ENCODE peak calls at places on chromosomes 13 and 19, in six cellular contexts. A, J, R, X, Z and V are unnamed samples.

GRCh38 chr13:98504371-98504963 is 72.4 kb downstream of the STK24 start:
- DNase-seq in J (no peak), R (no peak), Z (no peak), A (no peak), X (no peak), V (no peak)

GRCh38 chr19:11578342-11579142 is 1.1 kb upstream of the ACP5 start:
- DNase-seq in R (no peak), Z (no peak), X (peak), J (peak), A (no peak), V (no peak)

GRCh38 chr19:18119243-18120105 is 21.9 kb downstream of the MAST3 start:
- DNase-seq in X (no peak), J (no peak), R (peak), Z (no peak), A (peak), V (no peak)

GRCh38 chr19:11642902-11643301 is 45.6 kb downstream of the ZNF627 start:
- DNase-seq in Z (no peak), J (no peak), X (no peak), A (no peak), R (no peak), V (no peak)

GRCh38 chr13:109481046-109481445 is 305.3 kb downstream of the IRS2 start:
- DNase-seq in R (no peak), J (no peak), A (no peak), X (no peak), Z (no peak), V (no peak)

GRCh38 chr13:82356667-82357066 is 1525.6 kb downstream of the SLITRK1 start:
- DNase-seq in A (no peak), R (no peak), Z (no peak), J (no peak), X (no peak), V (no peak)

GRCh38 chr13:58239774-58240268 is 608.3 kb downstream of the PCDH17 start:
- DNase-seq in J (no peak), Z (no peak), X (no peak), A (no peak), R (no peak), V (no peak)

GRCh38 chr13:25088562-25089221 is 7.2 kb upstream of the PABPC3 start:
- DNase-seq in R (no peak), A (no peak), Z (no peak), X (no peak), J (no peak), V (no peak)

GRCh38 chr13:75258159-75258782 is 223.7 kb downstream of the TBC1D4 start:
- DNase-seq in R (no peak), Z (no peak), X (peak), A (no peak), J (no peak), V (no peak)

GRCh38 chr19:47309038-47309437 is 623 bp upstream of the C5AR1 start:
- DNase-seq in X (no peak), A (no peak), R (no peak), J (no peak), Z (no peak), V (no peak)

GRCh38 chr13:29523199-29523931 is 72.1 kb downstream of the SLC7A1 start:
- DNase-seq in J (peak), R (no peak), A (no peak), X (no peak), Z (no peak), V (no peak)

GRCh38 chr19:30161770-30162169 is 210.4 kb upstream of the ZNF536 start:
- DNase-seq in A (no peak), J (no peak), Z (no peak), R (no peak), X (no peak), V (no peak)

GRCh38 chr13:26682606-26683005 is 78.0 kb downstream of the GPR12 start:
- DNase-seq in X (no peak), J (no peak), R (no peak), Z (no peak), A (no peak), V (no peak)

GRCh38 chr13:43933378-43933777 is 53.7 kb downstream of the LACC1 start:
- DNase-seq in R (no peak), A (no peak), Z (no peak), J (no peak), X (no peak), V (no peak)

GRCh38 chr13:91468301-91468700 is 69.9 kb downstream of the GPC5 start:
- DNase-seq in X (no peak), J (no peak), A (no peak), Z (no peak), R (no peak), V (no peak)

GRCh38 chr13:33640832-33641231 is 177.1 kb upstream of the RFC3 start:
- DNase-seq in Z (no peak), X (no peak), A (no peak), R (no peak), J (no peak), V (no peak)

GRCh38 chr19:13103961-13104847 is 1.5 kb upstream of the LYL1 start:
- DNase-seq in J (peak), X (no peak), A (no peak), R (peak), Z (no peak), V (peak)

GRCh38 chr13:106493569-106493968 is 41.9 kb downstream of the EFNB2 start:
- DNase-seq in R (no peak), J (no peak), X (no peak), Z (no peak), A (no peak), V (no peak)

GRCh38 chr13:49246850-49247721 is 639 bp upstream of the CDADC1 start:
- DNase-seq in Z (no peak), A (no peak), R (no peak), X (no peak), J (no peak), V (no peak)

GRCh38 chr13:110216403-110217041 is 90.4 kb downstream of the COL4A1 start:
- DNase-seq in R (no peak), Z (no peak), A (no peak), J (peak), X (no peak), V (no peak)

GRCh38 chr19:2550431-2551171 is 74.7 kb downstream of the GADD45B start:
- DNase-seq in R (no peak), X (no peak), Z (no peak), A (no peak), J (peak), V (peak)

GRCh38 chr19:20077791-20078463 is at the start of gene ZNF90:
- DNase-seq in X (peak), A (peak), Z (no peak), J (peak), R (peak), V (peak)

GRCh38 chr19:29771708-29772415 is 39.9 kb upstream of the CCNE1 start:
- DNase-seq in Z (peak), X (peak), A (no peak), J (peak), R (peak), V (peak)

GRCh38 chr13:98447881-98448641 is 128.8 kb downstream of the STK24 start:
- DNase-seq in J (no peak), A (no peak), R (no peak), Z (no peak), X (peak), V (peak)

GRCh38 chr19:40831502-40832430 is 18.5 kb downstream of the CYP2A6 start:
- DNase-seq in X (no peak), A (no peak), J (no peak), Z (no peak), R (no peak), V (no peak)

GRCh38 chr13:113882716-113883115 is 18.8 kb upstream of the GAS6 start:
- DNase-seq in X (no peak), R (no peak), A (no peak), Z (no peak), J (no peak), V (no peak)

GRCh38 chr13:51688937-51689336 is 104.7 kb downstream of the WDFY2 start:
- DNase-seq in R (no peak), J (no peak), A (no peak), Z (no peak), X (no peak), V (no peak)

GRCh38 chr13:62033932-62034331 is 618.3 kb upstream of the PCDH20 start:
- DNase-seq in J (no peak), Z (no peak), R (no peak), A (no peak), X (no peak), V (no peak)

GRCh38 chr13:112984501-112984900 is 15.5 kb downstream of the MCF2L start:
- DNase-seq in J (no peak), Z (no peak), X (no peak), R (no peak), A (no peak), V (no peak)

GRCh38 chr13:106182404-106182803 is 353.1 kb downstream of the EFNB2 start:
- DNase-seq in J (no peak), X (no peak), Z (no peak), A (no peak), R (no peak), V (no peak)

GRCh38 chr13:57629391-57629804 is 2.1 kb upstream of the PCDH17 start:
- DNase-seq in R (no peak), Z (no peak), A (no peak), X (no peak), J (no peak), V (peak)

GRCh38 chr13:73849292-73849691 is 284.9 kb downstream of the KLF12 start:
- DNase-seq in R (no peak), X (peak), A (no peak), J (no peak), Z (no peak), V (peak)

GRCh38 chr13:25018729-25019115 is 77.2 kb upstream of the PABPC3 start:
- DNase-seq in Z (no peak), A (no peak), J (no peak), X (no peak), R (no peak), V (no peak)

GRCh38 chr19:33821871-33822270 is 25.2 kb downstream of the KCTD15 start:
- DNase-seq in X (no peak), J (no peak), R (no peak), A (no peak), Z (no peak), V (no peak)